ENCODE peak calls at places on chromosomes 1 and 21, in eight cellular contexts. J is right atrium auricular region, F is OCI-LY7, B is HCT116, A is fibroblast of lung, Z is osteoblast, O is PC-3, S is heart left ventricle. N is an unnamed sample. For H3K4me1, the result is how much of the 10 kb centered on the place peaks cover.

GRCh38 chr1:89254658-89255287 is 17.9 kb downstream of the GBP5 start:
- DNase-seq in J (no peak), B (no peak), Z (peak), S (no peak), F (no peak), A (no peak), O (no peak), N (no peak)

GRCh38 chr1:94316183-94316582 is 78.8 kb upstream of the ARHGAP29 start:
- DNase-seq in S (no peak), A (no peak), J (no peak), B (no peak), F (no peak), Z (no peak), O (no peak), N (no peak)

GRCh38 chr1:7358346-7358745 is 412.8 kb upstream of the VAMP3 start:
- DNase-seq in O (no peak), A (no peak), S (no peak), Z (no peak), F (no peak), B (no peak), J (no peak), N (no peak)

GRCh38 chr1:235404190-235404589 is 37.0 kb downstream of the TBCE start:
- DNase-seq in B (no peak), J (no peak), F (no peak), A (peak), S (no peak), Z (no peak), O (no peak), N (no peak)

GRCh38 chr1:201764166-201764565 is 64.8 kb upstream of the IPO9 start:
- DNase-seq in S (no peak), F (no peak), A (no peak), O (no peak), B (no peak), J (no peak), Z (no peak), N (no peak)

GRCh38 chr21:44932366-44933181 is 7.3 kb upstream of the SLX9 start:
- DNase-seq in B (no peak), A (no peak), F (peak), J (no peak), S (no peak), Z (peak), O (peak), N (peak)

GRCh38 chr1:36606908-36607651 is 124.4 kb upstream of the CSF3R start:
- DNase-seq in J (no peak), O (no peak), S (no peak), Z (no peak), A (no peak), F (no peak), B (no peak), N (no peak)

GRCh38 chr1:205928256-205928655 is 15.0 kb downstream of the SLC26A9 start:
- DNase-seq in F (no peak), O (no peak), A (no peak), S (no peak), J (no peak), Z (peak), B (no peak), N (no peak)

GRCh38 chr1:228939881-228940392 is 204.7 kb downstream of the RHOU start:
- DNase-seq in F (no peak), B (no peak), J (no peak), S (no peak), A (no peak), Z (no peak), O (no peak), N (no peak)

GRCh38 chr1:150516050-150516591 is 569 bp downstream of the FALEC start:
- DNase-seq in F (peak), Z (peak), S (no peak), J (no peak), O (peak), A (peak), B (no peak), N (no peak)

GRCh38 chr1:200294241-200294640 is 115.6 kb downstream of the ZNF281 start:
- DNase-seq in S (no peak), J (no peak), Z (no peak), A (no peak), O (peak), B (no peak), F (no peak), N (no peak)

GRCh38 chr1:225454733-225455132 is 26.9 kb upstream of the LBR start:
- DNase-seq in J (no peak), O (peak), S (no peak), A (peak), Z (peak), B (peak), F (no peak), N (no peak)

GRCh38 chr1:110346690-110347089 is 7.5 kb downstream of the RBM15 start:
- DNase-seq in A (no peak), F (peak), O (no peak), J (no peak), Z (no peak), S (no peak), B (no peak), N (no peak)

GRCh38 chr1:110348771-110349170 is 9.6 kb downstream of the RBM15 start:
- DNase-seq in O (peak), A (peak), Z (no peak), S (no peak), F (no peak), J (no peak), B (no peak), N (no peak)

GRCh38 chr1:110350360-110350759 is 11.2 kb downstream of the RBM15 start:
- DNase-seq in S (no peak), F (no peak), B (no peak), J (no peak), O (no peak), A (peak), Z (no peak), N (no peak)

GRCh38 chr1:110347182-110347893 is 8.2 kb downstream of the RBM15 start:
- DNase-seq in S (no peak), B (no peak), A (no peak), F (no peak), Z (no peak), J (no peak), O (no peak), N (no peak)

GRCh38 chr1:110348050-110348449 is 8.9 kb downstream of the RBM15 start:
- DNase-seq in S (no peak), O (no peak), J (no peak), A (no peak), F (no peak), Z (no peak), B (no peak), N (no peak)
- H3K4me1 ChIP-seq in S (under half), O (half or more), J (half or more), A (under half), F (half or more), Z (under half), B (under half), N (half or more)

GRCh38 chr1:156100205-156100995 is 14.1 kb upstream of the LMNA start:
- DNase-seq in A (no peak), J (no peak), S (no peak), B (no peak), Z (no peak), O (peak), F (no peak), N (no peak)
- H3K4me1 ChIP-seq in A (under half), J (half or more), S (under half), B (half or more), Z (half or more), O (half or more), F (under half), N (under half)

DNA sequence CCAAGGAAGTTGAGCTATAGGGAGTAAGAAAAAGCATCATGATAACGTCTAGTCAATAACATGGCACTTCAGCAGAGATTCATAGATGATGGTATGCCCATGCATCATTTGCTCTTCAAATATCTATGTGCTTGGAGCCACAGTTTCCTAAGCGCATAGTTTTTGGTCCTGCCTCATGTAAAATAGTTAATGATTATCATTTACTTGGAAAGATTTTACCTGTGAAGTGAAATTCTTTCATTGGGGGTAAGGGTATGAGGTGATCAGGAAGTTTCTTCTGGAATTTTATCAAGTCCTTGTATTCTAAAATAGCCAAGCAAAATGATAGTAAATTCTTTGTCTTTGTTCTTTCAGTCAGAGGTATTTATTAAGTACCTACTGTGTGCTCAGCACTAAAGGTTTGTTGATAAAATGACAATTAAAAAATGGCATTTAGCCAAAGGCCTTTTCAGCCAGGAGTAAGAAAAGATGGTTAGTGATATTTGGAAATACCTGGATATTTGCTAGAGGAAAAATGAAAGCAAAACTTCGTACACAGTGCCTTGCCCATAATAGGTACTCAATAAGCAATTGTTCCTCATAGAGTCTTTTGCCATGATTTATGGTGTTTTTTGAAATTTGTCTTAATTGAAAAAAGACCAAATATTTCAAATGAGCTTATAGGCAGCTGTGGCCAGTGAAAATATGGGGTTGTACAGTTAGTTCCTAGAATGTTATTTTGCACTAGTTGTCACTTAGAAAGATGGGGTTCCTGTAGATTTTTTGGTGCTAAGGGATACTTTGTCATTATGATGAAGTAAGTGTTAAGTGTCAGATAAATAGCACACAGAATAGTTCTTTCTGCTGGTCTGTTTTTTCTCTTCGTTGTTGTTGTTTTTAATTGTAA is 13.1 kb downstream of the PDIK1L start:
- DNase-seq in Z (no peak), A (no peak), B (no peak), J (no peak), O (no peak), S (no peak), F (no peak), N (no peak)
- H3K4me1 ChIP-seq in Z (under half), A (under half), B (under half), J (under half), O (half or more), S (under half), F (under half), N (under half)

GRCh38 chr1:39840507-39840906 is 42.8 kb downstream of the TRIT1 start:
- DNase-seq in O (no peak), B (no peak), S (no peak), A (no peak), F (no peak), J (no peak), Z (no peak), N (no peak)

GRCh38 chr1:39842726-39843305 is 40.5 kb downstream of the TRIT1 start:
- DNase-seq in B (no peak), A (no peak), F (no peak), J (no peak), S (no peak), O (no peak), Z (no peak), N (no peak)

GRCh38 chr1:39841429-39841828 is 41.9 kb downstream of the TRIT1 start:
- DNase-seq in O (no peak), Z (no peak), S (no peak), B (no peak), A (no peak), J (no peak), F (no peak), N (no peak)

GRCh38 chr1:39839651-39840050 is 43.7 kb downstream of the TRIT1 start:
- DNase-seq in O (no peak), A (no peak), J (no peak), Z (no peak), S (no peak), B (no peak), F (no peak), N (no peak)

DNA sequence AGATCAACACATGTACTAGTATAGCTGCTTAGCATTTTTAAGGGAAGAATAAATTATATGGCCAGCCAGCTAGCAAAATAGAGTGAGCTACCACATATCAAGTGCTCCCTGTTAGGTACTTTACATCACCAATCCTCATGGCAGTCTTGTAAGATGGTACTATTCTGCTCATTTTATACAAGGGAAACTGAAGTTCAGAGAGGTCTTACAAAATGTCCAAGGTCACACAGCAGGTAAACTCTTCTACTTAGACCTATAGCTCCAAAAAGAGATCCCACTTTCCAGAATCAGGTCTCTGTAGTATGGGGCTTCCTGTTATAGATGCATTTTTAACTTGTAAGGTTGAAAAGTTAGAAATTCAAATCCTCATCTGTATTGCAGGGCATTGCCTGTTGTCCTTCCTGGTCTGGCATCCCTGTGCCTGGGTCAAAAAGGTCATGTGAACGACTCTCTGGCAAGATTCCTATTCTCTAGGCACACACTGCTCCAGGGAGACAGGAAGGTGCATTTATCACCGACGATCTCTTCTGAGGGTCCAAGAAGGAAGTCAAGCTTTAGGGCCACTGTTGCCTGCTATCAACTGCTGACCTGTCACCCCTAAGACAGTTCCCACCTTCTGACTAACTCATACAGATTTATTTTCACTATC is 41.1 kb downstream of the TRIT1 start:
- DNase-seq in F (no peak), J (no peak), O (no peak), A (no peak), S (no peak), B (no peak), Z (no peak), N (no peak)
- H3K4me1 ChIP-seq in F (under half), J (under half), O (under half), A (under half), S (under half), B (under half), Z (under half), N (under half)

GRCh38 chr1:173122958-173123852 is 72.5 kb upstream of the TNFSF18 start:
- DNase-seq in Z (peak), B (no peak), S (peak), O (no peak), A (peak), J (peak), F (no peak), N (peak)

GRCh38 chr1:173122344-173122880 is 71.7 kb upstream of the TNFSF18 start:
- DNase-seq in S (no peak), B (no peak), J (no peak), A (peak), O (no peak), F (no peak), Z (no peak), N (no peak)

GRCh38 chr1:173114381-173114780 is 63.6 kb upstream of the TNFSF18 start:
- DNase-seq in B (no peak), J (no peak), S (no peak), O (no peak), F (no peak), A (no peak), Z (no peak), N (no peak)

GRCh38 chr1:173117108-173117633 is 66.4 kb upstream of the TNFSF18 start:
- DNase-seq in F (peak), B (no peak), A (no peak), S (no peak), Z (no peak), J (no peak), O (no peak), N (no peak)

DNA sequence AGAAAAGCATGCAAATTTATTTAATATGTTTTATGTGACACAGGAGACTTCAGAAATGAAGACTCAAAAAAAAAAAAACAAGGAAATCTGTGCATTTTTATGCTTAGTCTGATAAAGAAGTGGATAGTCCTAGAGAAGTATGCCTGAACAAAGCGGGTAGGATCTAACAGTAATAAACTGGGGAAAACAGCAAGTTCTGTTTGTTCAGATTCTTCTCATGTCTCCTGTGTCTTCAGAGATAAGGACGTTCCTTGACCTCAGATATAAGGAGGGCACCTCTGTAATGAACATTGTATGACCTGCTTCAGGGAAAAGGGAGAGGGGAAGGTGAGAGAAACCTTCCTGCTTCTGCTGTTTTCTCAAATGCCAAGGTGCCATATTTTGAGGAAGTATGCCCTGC is 67.7 kb upstream of the TNFSF18 start:
- DNase-seq in A (no peak), Z (no peak), O (no peak), B (no peak), J (no peak), F (no peak), S (no peak), N (no peak)
- H3K4me1 ChIP-seq in A (under half), Z (under half), O (under half), B (under half), J (under half), F (under half), S (under half), N (under half)

GRCh38 chr1:116544588-116545358 is 26.1 kb downstream of the CD58 start:
- DNase-seq in A (no peak), J (no peak), B (no peak), F (no peak), O (no peak), S (no peak), Z (no peak), N (no peak)
- H3K4me1 ChIP-seq in A (under half), J (under half), B (under half), F (under half), O (under half), S (under half), Z (under half), N (under half)

GRCh38 chr1:204147392-204148097 is 4.3 kb downstream of the ETNK2 start:
- DNase-seq in J (no peak), B (no peak), Z (peak), S (no peak), A (no peak), O (no peak), F (no peak), N (no peak)

GRCh38 chr1:204146965-204147364 is 4.9 kb downstream of the ETNK2 start:
- DNase-seq in A (no peak), B (no peak), S (no peak), O (no peak), J (no peak), Z (peak), F (no peak), N (no peak)

GRCh38 chr1:204148098-204148406 is 3.8 kb downstream of the ETNK2 start:
- DNase-seq in F (no peak), A (no peak), S (no peak), B (no peak), O (no peak), Z (peak), J (no peak), N (no peak)

GRCh38 chr1:204145033-204145504 is 6.8 kb downstream of the ETNK2 start:
- DNase-seq in J (no peak), F (no peak), O (no peak), B (no peak), Z (peak), A (no peak), S (no peak), N (no peak)

GRCh38 chr1:204146309-204146708 is 5.5 kb downstream of the ETNK2 start:
- DNase-seq in B (no peak), F (no peak), J (no peak), S (no peak), O (no peak), Z (peak), A (no peak), N (no peak)
- H3K4me1 ChIP-seq in B (under half), F (under half), J (under half), S (under half), O (under half), Z (under half), A (under half), N (under half)

GRCh38 chr1:151944110-151944858 is 35.0 kb upstream of the THEM4 start:
- DNase-seq in A (no peak), F (no peak), J (peak), S (peak), O (no peak), B (no peak), Z (no peak), N (no peak)

GRCh38 chr1:151943591-151943990 is 34.3 kb upstream of the THEM4 start:
- DNase-seq in A (no peak), F (no peak), O (no peak), Z (no peak), J (no peak), S (no peak), B (no peak), N (no peak)

GRCh38 chr1:151945725-151946365 is 36.5 kb upstream of the THEM4 start:
- DNase-seq in Z (peak), J (peak), S (peak), O (peak), B (peak), F (no peak), A (peak), N (peak)

GRCh38 chr1:151946366-151946764 is 37.1 kb upstream of the THEM4 start:
- DNase-seq in Z (peak), B (no peak), J (no peak), A (peak), F (no peak), S (no peak), O (peak), N (no peak)

DNA sequence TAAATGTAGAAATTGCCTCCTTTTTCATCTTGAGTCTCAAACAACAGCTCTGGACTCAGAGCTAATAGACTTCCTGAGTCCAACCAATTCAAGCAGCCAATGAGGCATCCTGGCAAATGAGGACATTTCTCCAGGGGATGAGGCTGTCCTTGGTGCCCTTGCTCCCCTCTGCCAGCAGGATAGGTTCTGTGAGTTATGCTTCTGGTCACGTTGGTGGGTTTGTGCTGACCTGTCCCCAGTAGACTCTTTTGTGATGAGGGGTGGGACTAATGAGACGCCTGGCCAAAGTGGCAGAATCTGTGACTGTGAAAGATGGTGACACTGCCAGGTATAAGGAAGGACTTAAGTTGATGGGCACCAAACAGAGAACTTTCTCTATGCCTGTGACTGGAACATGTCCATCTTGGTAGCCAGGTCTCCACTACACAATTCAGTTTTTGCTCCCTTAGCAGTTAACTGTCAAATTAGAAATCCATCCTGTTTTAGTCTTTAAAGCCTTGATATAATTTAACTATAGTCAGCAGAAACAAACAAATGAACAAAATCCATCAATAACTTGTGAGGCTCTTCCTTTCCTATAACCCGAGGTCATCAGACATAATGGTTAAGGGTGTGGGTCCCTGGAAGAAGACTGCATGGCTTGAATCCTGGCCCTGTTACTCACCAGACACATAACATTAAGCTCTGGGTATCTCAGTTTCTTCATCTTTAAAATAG is 35.7 kb upstream of the THEM4 start:
- DNase-seq in J (no peak), B (no peak), O (no peak), S (no peak), F (no peak), Z (no peak), A (no peak), N (no peak)
- H3K4me1 ChIP-seq in J (half or more), B (under half), O (half or more), S (under half), F (under half), Z (under half), A (under half), N (under half)